ENCODE peak calls at places on chromosomes 1 and 21, in nine cellular contexts. X is ureter; A is NCI-H1105; R is transverse colon; O is aorta; W is stimulated activated CD4-positive, alpha-beta T cell treated with anti-CD3 and anti-CD28 coated beads, Interleukin-4, amount 100 ng/mL, for 1 hour; N is tibial artery; J is cardiac muscle cell; F is NCI-H345. H is an unnamed sample.

GRCh38 chr21:36915014-36915700 is 51.3 kb downstream of the HLCS start:
- DNase-seq in W (no peak), J (no peak), A (no peak), X (no peak), N (no peak), O (no peak), F (no peak), R (no peak), H (no peak)

GRCh38 chr21:41217656-41218380 is 49.9 kb downstream of the BACE2 start:
- DNase-seq in N (peak), O (peak), A (no peak), F (no peak), J (peak), X (no peak), W (no peak), R (peak), H (no peak)

GRCh38 chr1:21451212-21451611 is 11.3 kb downstream of the NBPF3 start:
- DNase-seq in O (no peak), N (no peak), J (peak), W (no peak), X (no peak), F (no peak), R (no peak), A (no peak), H (no peak)

GRCh38 chr1:62528015-62528414 is 69.3 kb upstream of the ANGPTL3 start:
- DNase-seq in F (no peak), R (no peak), O (peak), W (no peak), X (no peak), A (no peak), J (peak), N (no peak), H (no peak)

GRCh38 chr1:95126846-95127245 is 9.7 kb downstream of the TLCD4 start:
- DNase-seq in N (no peak), O (no peak), J (no peak), R (peak), X (no peak), W (no peak), F (no peak), A (no peak), H (no peak)

GRCh38 chr1:16256478-16256877 is 19.5 kb upstream of the CPLANE2 start:
- DNase-seq in F (no peak), J (no peak), X (no peak), O (no peak), W (no peak), A (no peak), R (no peak), N (no peak), H (no peak)

GRCh38 chr1:34884961-34885360 is 25.4 kb upstream of the SMIM12 start:
- DNase-seq in W (no peak), N (no peak), J (no peak), R (no peak), X (peak), A (peak), O (no peak), F (no peak), H (no peak)

GRCh38 chr1:1137256-1138045 is 21.6 kb upstream of the C1orf159 start:
- DNase-seq in F (peak), J (no peak), W (peak), X (no peak), R (peak), O (no peak), N (no peak), A (peak), H (peak)

GRCh38 chr1:179813626-179814351 is 63.8 kb downstream of the TOR1AIP2 start:
- DNase-seq in J (no peak), R (no peak), N (no peak), A (no peak), F (no peak), X (no peak), O (no peak), W (no peak), H (no peak)

GRCh38 chr1:236608930-236609726 is 4.8 kb upstream of the HEATR1 start:
- DNase-seq in X (no peak), O (peak), F (peak), R (peak), W (no peak), J (peak), A (peak), N (peak), H (peak)

GRCh38 chr1:162023547-162024501 is at the start of gene OLFML2B:
- DNase-seq in X (peak), W (peak), F (peak), O (peak), J (peak), R (peak), A (peak), N (peak), H (peak)

GRCh38 chr1:41098657-41099207 is 77.2 kb upstream of the SLFNL1 start:
- DNase-seq in J (no peak), N (no peak), X (no peak), O (no peak), F (no peak), W (no peak), R (no peak), A (no peak), H (no peak)

GRCh38 chr21:38659936-38660332 is 145.8 kb upstream of the ETS2 start:
- DNase-seq in O (no peak), F (no peak), X (no peak), J (no peak), R (no peak), N (no peak), A (no peak), W (no peak), H (no peak)

GRCh38 chr1:51581286-51581685 is 35.6 kb upstream of the OSBPL9 start:
- DNase-seq in A (no peak), F (no peak), J (no peak), W (no peak), R (no peak), N (no peak), X (no peak), O (no peak), H (no peak)

GRCh38 chr1:47873332-47873731 is 123.9 kb downstream of the TRABD2B start:
- DNase-seq in J (no peak), R (no peak), O (no peak), F (no peak), A (no peak), X (no peak), W (no peak), N (no peak), H (no peak)

GRCh38 chr21:40169971-40170370 is 302.7 kb downstream of the PCP4 start:
- DNase-seq in X (no peak), A (no peak), N (no peak), R (no peak), W (no peak), J (no peak), F (no peak), O (no peak), H (no peak)

GRCh38 chr1:52814465-52814864 is 28.1 kb upstream of the ZYG11A start:
- DNase-seq in A (no peak), O (no peak), N (no peak), X (no peak), J (no peak), W (no peak), F (no peak), R (no peak), H (no peak)

H was measured in NCI-H1417.